ENCODE peak calls at places on chromosome 18, in seven cellular contexts. K is K562, Z is HCT116, U is WTC11, T is H1, I is HepG2, P is GM12878. V is an unnamed sample.

GRCh38 chr18:11899063-11899462 is 9.1 kb downstream of the MPPE1 start:
- DNase-seq in K (no peak), Z (no peak), U (no peak), T (no peak), I (no peak), P (no peak), V (no peak)

GRCh38 chr18:63444567-63444966 is 22.3 kb upstream of the VPS4B start:
- DNase-seq in K (no peak), Z (no peak), U (no peak), T (no peak), I (no peak), P (no peak), V (no peak)

GRCh38 chr18:4125246-4125938 is 329.7 kb downstream of the DLGAP1 start:
- DNase-seq in K (no peak), Z (no peak), U (no peak), T (no peak), I (no peak), P (no peak), V (no peak)

GRCh38 chr18:75923169-75923568 is 495.7 kb upstream of the SMIM21 start:
- DNase-seq in K (no peak), Z (peak), U (no peak), T (no peak), I (no peak), P (no peak), V (no peak)

GRCh38 chr18:54983041-54983686 is 23.9 kb upstream of the CCDC68 start:
- DNase-seq in K (peak), Z (peak), U (no peak), T (no peak), I (peak), P (no peak), V (peak)

GRCh38 chr18:61551586-61551985 is 218.4 kb downstream of the CDH20 start:
- DNase-seq in K (peak), Z (peak), U (no peak), T (peak), I (peak), P (peak), V (peak)

GRCh38 chr18:35406666-35407065 is 29.5 kb upstream of the ZNF396 start:
- DNase-seq in K (no peak), Z (no peak), U (no peak), T (no peak), I (no peak), P (no peak), V (no peak)

GRCh38 chr18:62721837-62722795 is 6.8 kb downstream of the PHLPP1 start:
- DNase-seq in K (no peak), Z (no peak), U (no peak), T (no peak), I (no peak), P (no peak), V (no peak)

GRCh38 chr18:23377669-23378469 is 75.2 kb upstream of the RIOK3 start:
- DNase-seq in K (no peak), Z (peak), U (no peak), T (no peak), I (peak), P (peak), V (no peak)

GRCh38 chr18:49838381-49838780 is 25.0 kb upstream of the ACAA2 start:
- DNase-seq in K (no peak), Z (no peak), U (no peak), T (no peak), I (no peak), P (no peak), V (no peak)

DNA sequence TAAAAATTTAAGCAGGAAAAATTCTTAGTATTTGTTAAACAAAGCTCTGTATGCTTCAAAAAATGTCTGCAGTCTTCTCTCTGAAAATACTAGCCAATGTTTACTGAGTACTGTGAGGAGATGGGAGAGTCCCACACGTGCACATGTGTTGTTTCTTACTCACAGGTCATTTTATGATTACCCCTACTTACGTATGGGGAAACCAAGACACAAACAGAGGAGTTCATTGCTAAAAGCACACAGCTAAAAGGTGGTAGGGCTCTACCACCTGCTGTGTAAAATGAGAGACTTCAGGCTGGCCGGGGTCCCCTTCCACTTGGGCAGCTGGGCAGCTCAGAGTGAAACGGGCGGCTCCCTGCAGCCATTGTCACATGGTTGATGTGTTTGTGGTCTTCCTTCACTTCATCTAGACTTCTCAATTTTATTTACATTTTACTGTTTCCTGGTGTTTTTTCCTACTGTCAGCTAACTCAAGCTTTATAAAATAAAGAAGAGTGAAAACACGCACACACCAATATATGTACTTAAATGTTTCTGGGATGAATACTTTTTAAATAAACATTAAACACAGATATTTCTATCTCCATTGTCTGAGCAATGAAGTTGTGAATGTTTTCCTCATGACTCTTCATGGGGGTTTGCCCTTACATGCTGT is 71.2 kb downstream of the MBP start:
- DNase-seq in K (no peak), Z (no peak), U (no peak), T (no peak), I (no peak), P (no peak), V (no peak)
- TF ChIP-seq SP1 in K (no peak), Z (no peak), U (no peak), T (no peak), I (no peak), P (no peak), V (no peak)

DNA sequence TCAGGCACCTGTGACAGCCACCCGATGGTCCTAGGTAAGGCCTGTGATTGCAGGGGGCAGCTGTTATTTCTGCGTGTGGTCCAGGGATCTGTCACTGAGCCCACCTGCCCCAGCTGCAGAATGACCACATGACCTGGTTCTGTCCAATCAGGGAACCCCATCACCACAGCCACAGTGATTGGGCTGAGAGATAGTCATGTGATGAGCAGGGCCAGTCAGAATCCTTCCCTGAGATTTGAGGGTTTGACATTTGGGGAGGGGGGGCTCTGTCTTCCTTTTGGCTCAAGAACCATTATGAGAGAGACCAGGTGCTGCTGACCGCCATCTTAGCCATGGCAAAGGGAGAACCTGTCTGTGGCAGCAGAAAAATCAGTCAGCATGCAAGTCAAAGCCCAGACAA is 147.2 kb downstream of the SMAD7 start:
- DNase-seq in K (peak), Z (no peak), U (peak), T (no peak), I (no peak), P (no peak), V (no peak)
- TF ChIP-seq SP1 in K (no peak), Z (no peak), U (no peak), T (no peak), I (no peak), P (no peak), V (no peak)

GRCh38 chr18:31246460-31246859 is 71.5 kb upstream of the DSG1 start:
- DNase-seq in K (no peak), Z (no peak), U (no peak), T (no peak), I (no peak), P (no peak), V (no peak)

GRCh38 chr18:31247574-31248199 is 70.3 kb upstream of the DSG1 start:
- DNase-seq in K (no peak), Z (no peak), U (no peak), T (no peak), I (no peak), P (no peak), V (no peak)

GRCh38 chr18:31243740-31244512 is 74.0 kb upstream of the DSG1 start:
- DNase-seq in K (no peak), Z (peak), U (no peak), T (no peak), I (peak), P (no peak), V (no peak)

GRCh38 chr18:31245820-31246219 is 72.1 kb upstream of the DSG1 start:
- DNase-seq in K (no peak), Z (no peak), U (no peak), T (no peak), I (no peak), P (no peak), V (no peak)

GRCh38 chr18:31244737-31245432 is 73.1 kb upstream of the DSG1 start:
- DNase-seq in K (no peak), Z (no peak), U (no peak), T (no peak), I (peak), P (no peak), V (no peak)
- TF ChIP-seq SP1 in K (no peak), Z (peak), U (no peak), T (no peak), I (no peak), P (no peak), V (no peak)

DNA sequence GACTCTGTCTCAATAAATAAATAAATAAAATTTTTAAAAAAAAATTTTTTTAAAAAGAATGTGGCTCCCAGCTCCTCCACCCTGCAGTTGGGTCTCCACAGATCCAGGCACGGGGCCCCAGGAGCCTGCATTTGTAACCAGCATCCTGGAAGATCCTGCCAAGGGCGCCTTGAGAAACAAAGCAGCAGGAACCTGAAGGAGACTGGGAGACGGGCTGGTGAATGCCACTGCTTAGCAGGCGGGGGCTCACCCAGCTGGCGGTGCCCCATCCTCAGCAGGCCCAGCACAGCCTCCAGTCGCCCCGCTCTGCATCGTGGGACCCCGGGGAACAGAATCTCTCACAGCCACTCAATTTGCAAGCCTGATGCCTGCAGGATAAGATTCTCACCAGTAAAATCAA is 187.5 kb upstream of the SALL3 start:
- DNase-seq in K (no peak), Z (no peak), U (no peak), T (no peak), I (no peak), P (no peak), V (no peak)
- TF ChIP-seq SP1 in K (no peak), Z (no peak), U (no peak), T (no peak), I (no peak), P (no peak), V (no peak)